ENCODE peak calls at places on chromosomes 6 and 20, in five cellular contexts. M is germinal center; B is GM03348; V is right cardiac atrium; X is activated T-cell treated with anti-CD3 and anti-CD28 coated beads, Interleukin-2, amount 50 U/mL, for 72 hours. E is an unnamed sample.

GRCh38 chr6:168442646-168443045 is 1.7 kb downstream of the SMOC2 start:
- DNase-seq in M (no peak), B (no peak), V (no peak), X (no peak), E (no peak)

GRCh38 chr6:47669684-47670515 is 28.5 kb upstream of the ADGRF4 start:
- DNase-seq in M (no peak), B (peak), V (no peak), X (no peak), E (no peak)

GRCh38 chr6:34236423-34237315 is at the start of gene HMGA1:
- DNase-seq in M (peak), B (peak), V (peak), X (peak), E (peak)

GRCh38 chr6:10954590-10955010 is 67.7 kb downstream of the SYCP2L start:
- DNase-seq in M (peak), B (peak), V (peak), X (peak), E (peak)

GRCh38 chr6:44272999-44273566 is 2.8 kb downstream of the TMEM151B start:
- DNase-seq in M (no peak), B (no peak), V (no peak), X (no peak), E (no peak)

GRCh38 chr6:36699290-36699689 is 1.7 kb downstream of the RAB44 start:
- DNase-seq in M (no peak), B (no peak), V (no peak), X (no peak), E (no peak)

GRCh38 chr6:21271431-21272155 is 322.0 kb upstream of the SOX4 start:
- DNase-seq in M (no peak), B (no peak), V (no peak), X (no peak), E (no peak)

GRCh38 chr6:760982-761955 is 68.3 kb upstream of the EXOC2 start:
- DNase-seq in M (no peak), B (no peak), V (peak), X (no peak), E (no peak)

GRCh38 chr6:13989424-13990144 is 64.8 kb downstream of the RNF182 start:
- DNase-seq in M (no peak), B (no peak), V (no peak), X (no peak), E (no peak)

GRCh38 chr6:119501798-119502483 is 152.4 kb upstream of the MAN1A1 start:
- DNase-seq in M (no peak), B (no peak), V (no peak), X (no peak), E (no peak)

GRCh38 chr6:39980839-39981580 is 46.7 kb upstream of the MOCS1 start:
- DNase-seq in M (peak), B (peak), V (no peak), X (no peak), E (no peak)

GRCh38 chr6:168960557-168960956 is 293.1 kb downstream of the THBS2 start:
- DNase-seq in M (no peak), B (no peak), V (no peak), X (no peak), E (no peak)

GRCh38 chr6:85450578-85450884 is 648 bp downstream of the NT5E start:
- DNase-seq in M (peak), B (no peak), V (no peak), X (no peak), E (no peak)

GRCh38 chr6:56223995-56224394 is 23.4 kb downstream of the COL21A1 start:
- DNase-seq in M (no peak), B (peak), V (no peak), X (no peak), E (no peak)

GRCh38 chr6:162177733-162178132 is 549.8 kb downstream of the PRKN start:
- DNase-seq in M (no peak), B (peak), V (no peak), X (no peak), E (no peak)

GRCh38 chr20:46312075-46312944 is 4.0 kb upstream of the CDH22 start:
- DNase-seq in M (no peak), B (no peak), V (peak), X (peak), E (no peak)

GRCh38 chr6:35019171-35019570 is 122.0 kb downstream of the TCP11 start:
- DNase-seq in M (no peak), B (no peak), V (no peak), X (no peak), E (no peak)

GRCh38 chr6:125191916-125192609 is 38.5 kb downstream of the TPD52L1 start:
- DNase-seq in M (peak), B (peak), V (peak), X (peak), E (peak)

GRCh38 chr6:45327956-45328522 is at the start of gene RUNX2:
- DNase-seq in M (no peak), B (peak), V (no peak), X (peak), E (no peak)

GRCh38 chr6:102571236-102571908 is 1177.9 kb downstream of the GRIK2 start:
- DNase-seq in M (no peak), B (no peak), V (no peak), X (no peak), E (no peak)

GRCh38 chr6:57123111-57123510 is 33.1 kb downstream of the ZNF451 start:
- DNase-seq in M (no peak), B (no peak), V (no peak), X (no peak), E (no peak)

GRCh38 chr20:24766826-24767622 is 182.0 kb upstream of the CST7 start:
- DNase-seq in M (no peak), B (no peak), V (no peak), X (no peak), E (no peak)

GRCh38 chr6:44099192-44099591 is 28.1 kb downstream of the MRPL14 start:
- DNase-seq in M (no peak), B (no peak), V (no peak), X (no peak), E (no peak)

GRCh38 chr6:33896391-33897192 is 92.8 kb upstream of the MLN start:
- DNase-seq in M (no peak), B (peak), V (no peak), X (no peak), E (no peak)

GRCh38 chr6:3081965-3082364 is 13.7 kb downstream of the RIPK1 start:
- DNase-seq in M (no peak), B (no peak), V (peak), X (no peak), E (no peak)

E was measured in GM06990.